ENCODE peak calls at places on chromosome 1, in eight cellular contexts. U, X, O, T, G, N, B and W are unnamed samples.

GRCh38 chr1:31356427-31356826 is 16.4 kb downstream of the FABP3 start:
- DNase-seq in T (no peak), O (no peak), N (no peak), G (no peak), X (no peak), U (no peak), B (no peak), W (no peak)

GRCh38 chr1:62271932-62272728 is 47.1 kb downstream of the KANK4 start:
- DNase-seq in T (no peak), N (no peak), B (peak; percentile 40), G (no peak), X (no peak), U (no peak), O (peak; percentile 12), W (no peak)

GRCh38 chr1:78490861-78491310 is at the start of gene PTGFR:
- DNase-seq in G (no peak), N (peak; percentile 38), U (peak; percentile 14), B (peak; percentile 40), T (peak; percentile 55), X (no peak), O (no peak), W (peak; percentile 63)

GRCh38 chr1:119288751-119289150 is 79.8 kb upstream of the HAO2 start:
- DNase-seq in T (no peak), X (no peak), G (no peak), O (no peak), U (no peak), N (no peak), B (no peak), W (no peak)

GRCh38 chr1:41416552-41417334 is 55.5 kb downstream of the FOXO6 start:
- DNase-seq in N (peak; percentile 63), G (peak; percentile 57), B (peak; percentile 86), T (peak; percentile 81), O (peak; percentile 40), X (peak; percentile 29), U (peak; percentile 78), W (peak; percentile 60)

GRCh38 chr1:110152133-110152785 is 2.0 kb downstream of the SLC6A17 start:
- DNase-seq in T (no peak), U (no peak), O (no peak), X (no peak), N (no peak), B (peak; percentile 39), G (no peak), W (no peak)

GRCh38 chr1:41493117-41493536 is 8.6 kb upstream of the EDN2 start:
- DNase-seq in G (no peak), U (no peak), N (no peak), X (peak; percentile 14), T (no peak), O (no peak), B (no peak), W (no peak)

GRCh38 chr1:61005572-61006386 is 76.6 kb upstream of the NFIA start:
- DNase-seq in B (peak; percentile 65), T (peak; percentile 81), X (no peak), U (peak; percentile 26), N (no peak), O (no peak), G (peak; percentile 5), W (no peak)

GRCh38 chr1:218480137-218480536 is 135.0 kb downstream of the TGFB2 start:
- DNase-seq in N (no peak), U (no peak), O (no peak), G (no peak), T (no peak), B (no peak), X (no peak), W (no peak)

GRCh38 chr1:89633745-89634625 is 1.1 kb downstream of the LRRC8C start:
- DNase-seq in G (peak; percentile 44), O (peak; percentile 3), X (no peak), T (peak; percentile 26), N (peak; percentile 34), B (peak; percentile 47), U (peak; percentile 9), W (no peak)

GRCh38 chr1:182962554-182963115 is 9.7 kb upstream of the SHCBP1L start:
- DNase-seq in G (peak; percentile 78), U (peak; percentile 38), N (peak; percentile 55), B (peak; percentile 90), T (peak; percentile 90), X (peak; percentile 83), O (no peak), W (peak; percentile 85)

GRCh38 chr1:46613661-46614603 is 2.7 kb downstream of the MOB3C start:
- DNase-seq in U (peak; percentile 44), B (peak; percentile 73), G (peak; percentile 72), O (peak; percentile 13), X (peak; percentile 54), N (peak; percentile 92), T (peak; percentile 64), W (peak; percentile 96)

GRCh38 chr1:212062832-212063438 is 27.4 kb downstream of the DTL start:
- DNase-seq in T (peak; percentile 56), B (peak; percentile 13), X (peak; percentile 7), G (peak; percentile 43), U (no peak), O (no peak), N (no peak), W (no peak)

GRCh38 chr1:42931911-42932422 is 26.7 kb downstream of the SLC2A1 start:
- DNase-seq in X (no peak), T (no peak), B (no peak), U (no peak), O (peak; percentile 66), N (peak; percentile 86), G (no peak), W (peak; percentile 64)

GRCh38 chr1:174999926-175000696 is at the start of gene CACYBP:
- DNase-seq in X (no peak), T (peak; percentile 46), B (peak; percentile 54), U (no peak), O (no peak), G (no peak), N (no peak), W (no peak)

GRCh38 chr1:59502009-59502691 is 205.3 kb downstream of the FGGY start:
- DNase-seq in G (no peak), T (no peak), O (no peak), B (no peak), N (no peak), U (no peak), X (no peak), W (no peak)

GRCh38 chr1:219247441-219247840 is 73.8 kb downstream of the LYPLAL1 start:
- DNase-seq in N (no peak), X (no peak), T (no peak), G (no peak), O (no peak), B (no peak), U (no peak), W (no peak)

GRCh38 chr1:54109131-54110105 is 43.4 kb downstream of the CDCP2 start:
- DNase-seq in U (no peak), G (no peak), O (no peak), B (no peak), T (no peak), N (no peak), X (no peak), W (no peak)